ENCODE peak calls at places on chromosomes 13 and 19, in eight cellular contexts. D is left ventricle myocardium superior; G is activated T-cell treated with anti-CD3 and anti-CD28 coated beads for 48 hours; Q is Panc1; W is GM12864; Y is activated naive CD4-positive, alpha-beta T cell treated with Interleukin-2 at 50 U/mL for 16 hours; Z is effector memory CD8-positive, alpha-beta T cell; A is choroid plexus epithelial cell. T is an unnamed sample.

GRCh38 chr19:29687244-29687896 is 22.1 kb downstream of the PLEKHF1 start:
- DNase-seq in D (peak; percentile 39), G (peak; percentile 56), Q (no peak), W (no peak), Y (peak; percentile 71), Z (no peak), A (peak; percentile 99), T (peak; percentile 99)

GRCh38 chr13:94886191-94886590 is 173.8 kb upstream of the SOX21 start:
- DNase-seq in D (no peak), G (no peak), Q (no peak), W (no peak), Y (no peak), Z (no peak), A (peak; percentile 26), T (peak; percentile 55)

GRCh38 chr13:111919286-111919685 is 147.7 kb upstream of the SOX1 start:
- DNase-seq in D (no peak), G (no peak), Q (no peak), W (no peak), Y (no peak), Z (no peak), A (no peak), T (no peak)

GRCh38 chr19:4389511-4390016 is 10.8 kb downstream of the SH3GL1 start:
- DNase-seq in D (no peak), G (no peak), Q (no peak), W (no peak), Y (no peak), Z (no peak), A (no peak), T (no peak)

GRCh38 chr13:96996886-96997285 is 2.6 kb upstream of the OXGR1 start:
- DNase-seq in D (no peak), G (no peak), Q (no peak), W (no peak), Y (no peak), Z (no peak), A (no peak), T (no peak)

GRCh38 chr13:112251930-112252585 is 124.1 kb upstream of the SPACA7 start:
- DNase-seq in D (no peak), G (no peak), Q (no peak), W (no peak), Y (no peak), Z (no peak), A (no peak), T (no peak)

GRCh38 chr13:40261361-40261760 is 405.1 kb downstream of the FOXO1 start:
- DNase-seq in D (no peak), G (no peak), Q (no peak), W (no peak), Y (no peak), Z (no peak), A (no peak), T (no peak)

GRCh38 chr19:50975766-50976165 is 6.4 kb upstream of the KLK6 start:
- DNase-seq in D (no peak), G (no peak), Q (no peak), W (no peak), Y (no peak), Z (no peak), A (no peak), T (no peak)

GRCh38 chr13:71242191-71242590 is 624.8 kb downstream of the DACH1 start:
- DNase-seq in D (peak; percentile 28), G (no peak), Q (no peak), W (no peak), Y (no peak), Z (no peak), A (no peak), T (no peak)

GRCh38 chr13:22744688-22745452 is 435.9 kb upstream of the SGCG start:
- DNase-seq in D (no peak), G (no peak), Q (no peak), W (no peak), Y (no peak), Z (no peak), A (no peak), T (no peak)

GRCh38 chr19:18763674-18764590 is 27.2 kb downstream of the COMP start:
- DNase-seq in D (no peak), G (no peak), Q (no peak), W (no peak), Y (no peak), Z (no peak), A (no peak), T (peak; percentile 65)

GRCh38 chr13:33865945-33866344 is 48.0 kb downstream of the RFC3 start:
- DNase-seq in D (no peak), G (no peak), Q (no peak), W (peak; percentile 18), Y (no peak), Z (no peak), A (no peak), T (no peak)

GRCh38 chr19:1856698-1857603 is 6.4 kb downstream of the KLF16 start:
- DNase-seq in D (peak; percentile 86), G (peak; percentile 51), Q (no peak), W (peak; percentile 60), Y (peak; percentile 52), Z (no peak), A (peak; percentile 73), T (peak; percentile 80)

T was measured in iris pigment epithelial cell.